ENCODE peak calls at places on chromosomes 2 and 18, in five cellular contexts. D, E, F, X and A are unnamed samples.
A peak's percentile ranks its signal among the peaks of the same experiment; 100 is the strongest.

GRCh38 chr18:76246579-76246978 is 248.5 kb downstream of the ZNF516 start:
- DNase-seq in D (no peak), E (no peak), F (no peak), X (no peak), A (no peak)

GRCh38 chr2:23301151-23301550 is 83.8 kb upstream of the KLHL29 start:
- DNase-seq in D (no peak), E (no peak), F (no peak), X (no peak), A (no peak)

GRCh38 chr18:70194227-70194890 is 11.1 kb downstream of the RTTN start:
- DNase-seq in D (no peak), E (no peak), F (no peak), X (no peak), A (no peak)

GRCh38 chr2:177740718-177741117 is 331.9 kb downstream of the PDE11A start:
- DNase-seq in D (no peak), E (no peak), F (no peak), X (no peak), A (no peak)

GRCh38 chr2:240413813-240414429 is 21.5 kb upstream of the GPC1 start:
- DNase-seq in D (no peak), E (no peak), F (no peak), X (peak; percentile 46), A (peak; percentile 18)

GRCh38 chr2:227414846-227415245 is 27.1 kb upstream of the SCYGR1 start:
- DNase-seq in D (no peak), E (no peak), F (no peak), X (no peak), A (no peak)

GRCh38 chr2:241739651-241740050 is 5.2 kb downstream of the D2HGDH start:
- DNase-seq in D (no peak), E (no peak), F (no peak), X (no peak), A (peak; percentile 54)

GRCh38 chr2:240930096-240930630 is 24.0 kb downstream of the CROCC2 start:
- DNase-seq in D (peak; percentile 42), E (peak; percentile 63), F (peak; percentile 21), X (peak; percentile 36), A (peak; percentile 28)

GRCh38 chr2:119119076-119119710 is 39.4 kb downstream of the C1QL2 start:
- DNase-seq in D (no peak), E (no peak), F (no peak), X (no peak), A (no peak)

GRCh38 chr2:208359632-208359986 is 47.0 kb upstream of the PTH2R start:
- DNase-seq in D (peak; percentile 64), E (no peak), F (no peak), X (no peak), A (peak; percentile 86)

GRCh38 chr2:19187323-19188020 is 171.0 kb downstream of the OSR1 start:
- DNase-seq in D (no peak), E (no peak), F (no peak), X (no peak), A (no peak)

GRCh38 chr2:180970052-180970451 is 10.4 kb upstream of the UBE2E3 start:
- DNase-seq in D (no peak), E (no peak), F (no peak), X (no peak), A (no peak)

GRCh38 chr18:55477537-55478300 is 110.3 kb downstream of the TCF4 start:
- DNase-seq in D (no peak), E (no peak), F (no peak), X (no peak), A (no peak)

GRCh38 chr2:95352291-95353054 is 50.0 kb upstream of the FAHD2A start:
- DNase-seq in D (no peak), E (peak; percentile 36), F (no peak), X (peak; percentile 48), A (peak; percentile 24)

GRCh38 chr2:38375711-38376345 is 1.2 kb downstream of the ATL2 start:
- DNase-seq in D (peak; percentile 68), E (no peak), F (peak; percentile 64), X (peak; percentile 91), A (peak; percentile 83)

GRCh38 chr18:7758764-7759163 is 191.6 kb downstream of the PTPRM start:
- DNase-seq in D (no peak), E (no peak), F (no peak), X (no peak), A (no peak)

GRCh38 chr2:100972452-100972851 is 29.6 kb upstream of the RPL31 start:
- DNase-seq in D (no peak), E (peak; percentile 8), F (no peak), X (peak; percentile 8), A (no peak)

GRCh38 chr2:70975237-70975636 is 3.2 kb upstream of the ANKRD53 start:
- DNase-seq in D (no peak), E (no peak), F (no peak), X (no peak), A (no peak)

GRCh38 chr2:232331071-232331470 is 47.5 kb upstream of the ALPP start:
- DNase-seq in D (peak; percentile 57), E (peak; percentile 46), F (peak; percentile 44), X (peak; percentile 54), A (peak; percentile 74)

GRCh38 chr18:22433960-22434359 is 16.2 kb upstream of the CTAGE1 start:
- DNase-seq in D (no peak), E (no peak), F (no peak), X (no peak), A (no peak)

GRCh38 chr2:84613082-84613481 is 96.8 kb downstream of the DNAH6 start:
- DNase-seq in D (no peak), E (no peak), F (no peak), X (no peak), A (no peak)

GRCh38 chr2:54899576-54900200 is 150.6 kb downstream of the RTN4 start:
- DNase-seq in D (no peak), E (no peak), F (no peak), X (no peak), A (no peak)

GRCh38 chr2:54894467-54894866 is 155.8 kb downstream of the RTN4 start:
- DNase-seq in D (no peak), E (no peak), F (no peak), X (no peak), A (no peak)

GRCh38 chr2:54898451-54899226 is 151.6 kb downstream of the RTN4 start:
- DNase-seq in D (no peak), E (no peak), F (no peak), X (no peak), A (no peak)

GRCh38 chr2:54895735-54896134 is 154.5 kb downstream of the RTN4 start:
- DNase-seq in D (no peak), E (no peak), F (no peak), X (no peak), A (no peak)

GRCh38 chr2:54897420-54898310 is 152.6 kb downstream of the RTN4 start:
- DNase-seq in D (no peak), E (no peak), F (no peak), X (no peak), A (no peak)
- H3K27ac ChIP-seq in D (no peak overlapping the region), E (no peak overlapping the region), F (no peak overlapping the region), X (no peak overlapping the region), A (no peak overlapping the region)

GRCh38 chr2:41966920-41967319 is 80.9 kb upstream of the PKDCC start:
- DNase-seq in D (no peak), E (peak; percentile 79), F (no peak), X (peak; percentile 75), A (peak; percentile 44)

GRCh38 chr2:41965886-41966285 is 81.9 kb upstream of the PKDCC start:
- DNase-seq in D (peak; percentile 65), E (no peak), F (no peak), X (peak; percentile 77), A (no peak)

GRCh38 chr2:41966431-41966893 is 81.4 kb upstream of the PKDCC start:
- DNase-seq in D (peak; percentile 80), E (peak; percentile 98), F (peak; percentile 83), X (peak; percentile 92), A (peak; percentile 84)

GRCh38 chr2:41963661-41964525 is 83.9 kb upstream of the PKDCC start:
- DNase-seq in D (peak; percentile 66), E (peak; percentile 86), F (peak; percentile 91), X (peak; percentile 74), A (no peak)

GRCh38 chr2:41965173-41965875 is 82.5 kb upstream of the PKDCC start:
- DNase-seq in D (no peak), E (no peak), F (peak; percentile 51), X (no peak), A (no peak)
- H3K27ac ChIP-seq in D (peak overlapping the region; percentile 39), E (peak overlapping the region; percentile 84), F (no peak overlapping the region), X (peak overlapping the region; percentile 77), A (peak overlapping the region; percentile 82)

GRCh38 chr18:13464432-13465125 is 246.0 kb downstream of the LDLRAD4 start:
- DNase-seq in D (peak; percentile 76), E (no peak), F (no peak), X (peak; percentile 79), A (peak; percentile 67)
- H3K27ac ChIP-seq in D (peak overlapping the region; percentile 74), E (no peak overlapping the region), F (no peak overlapping the region), X (peak overlapping the region; percentile 51), A (peak overlapping the region; percentile 88)

DNA sequence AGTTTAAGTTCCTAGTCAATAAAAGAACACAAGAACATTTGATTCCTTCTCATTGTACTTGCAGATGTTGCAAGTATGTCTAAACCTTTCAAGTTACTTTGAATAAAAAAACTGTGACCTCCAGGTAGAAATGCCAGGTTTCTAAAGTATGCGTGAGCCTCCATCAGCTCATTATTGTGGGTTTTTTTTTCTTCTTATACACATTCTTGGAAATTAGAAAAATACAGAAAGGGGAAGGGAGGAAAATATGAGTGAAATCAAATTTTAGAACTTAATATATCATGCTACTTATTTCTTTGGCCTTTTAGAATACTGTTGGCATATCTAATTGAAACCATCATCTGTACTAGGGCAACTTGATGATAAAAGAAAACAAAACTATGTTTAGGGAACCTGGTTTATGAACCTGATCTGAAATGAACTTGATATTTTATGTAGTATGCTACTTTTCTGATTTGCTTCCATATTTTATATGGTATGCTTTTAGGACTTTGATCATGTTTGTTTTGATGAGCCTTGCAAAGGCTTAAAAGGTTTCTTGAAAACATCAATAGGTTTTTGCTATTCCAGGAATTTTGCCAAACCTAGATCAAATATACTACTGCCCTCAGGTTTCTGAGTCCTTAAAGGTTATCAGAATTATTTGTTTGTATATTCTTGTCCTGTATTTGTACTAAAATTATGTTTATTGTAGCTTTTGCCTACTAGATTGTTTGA is 130.7 kb upstream of the MAP3K20 start:
- DNase-seq in D (no peak), E (no peak), F (no peak), X (no peak), A (no peak)
- H3K27ac ChIP-seq in D (no peak overlapping the region), E (no peak overlapping the region), F (no peak overlapping the region), X (no peak overlapping the region), A (no peak overlapping the region)

GRCh38 chr2:127592761-127593227 is 53.2 kb upstream of the GPR17 start:
- DNase-seq in D (no peak), E (peak; percentile 68), F (no peak), X (no peak), A (no peak)

GRCh38 chr2:127590386-127591190 is 55.1 kb downstream of the MYO7B start:
- DNase-seq in D (no peak), E (peak; percentile 27), F (no peak), X (no peak), A (no peak)

GRCh38 chr2:127594116-127594591 is 51.8 kb upstream of the GPR17 start:
- DNase-seq in D (no peak), E (peak; percentile 45), F (no peak), X (no peak), A (no peak)

GRCh38 chr2:127591221-127591923 is 54.6 kb upstream of the GPR17 start:
- DNase-seq in D (peak; percentile 70), E (peak; percentile 80), F (no peak), X (peak; percentile 85), A (peak; percentile 87)

GRCh38 chr2:127593228-127594115 is 52.5 kb upstream of the GPR17 start:
- DNase-seq in D (no peak), E (peak; percentile 70), F (no peak), X (no peak), A (no peak)
- H3K27ac ChIP-seq in D (no peak overlapping the region), E (no peak overlapping the region), F (no peak overlapping the region), X (no peak overlapping the region), A (no peak overlapping the region)